ENCODE peak calls at places on chromosomes 3 and 15, in seven cellular contexts. I, W, D, U, T, B and G are unnamed samples.

GRCh38 chr3:110856916-110857315 is 214.7 kb upstream of the NECTIN3 start:
- DNase-seq in W (no peak), I (no peak), T (no peak), D (no peak), B (no peak), U (no peak), G (no peak)

GRCh38 chr3:139457066-139457465 is 19.2 kb downstream of the RBP2 start:
- DNase-seq in W (no peak), T (no peak), D (no peak), U (no peak), B (no peak), I (peak; percentile 11), G (no peak)

GRCh38 chr3:192727032-192727847 is at the start of gene FGF12:
- DNase-seq in B (peak; percentile 96), T (peak; percentile 32), W (no peak), I (peak; percentile 11), U (no peak), D (no peak), G (peak; percentile 22)

GRCh38 chr3:160444411-160444810 is 5.2 kb downstream of the TRIM59 start:
- DNase-seq in D (no peak), B (no peak), T (no peak), I (peak; percentile 14), W (no peak), U (no peak), G (no peak)

GRCh38 chr15:89912674-89913396 is at the start of gene ARPIN:
- DNase-seq in D (no peak), U (peak; percentile 64), T (no peak), B (peak; percentile 68), I (peak; percentile 64), W (no peak), G (no peak)

GRCh38 chr3:171875923-171876412 is 32.8 kb downstream of the TMEM212 start:
- DNase-seq in U (peak; percentile 52), T (peak; percentile 43), W (no peak), D (no peak), I (peak; percentile 58), B (no peak), G (no peak)

GRCh38 chr15:37771462-37771861 is 163.0 kb upstream of the TMCO5A start:
- DNase-seq in T (no peak), W (no peak), I (peak; percentile 74), D (no peak), U (no peak), B (no peak), G (no peak)

GRCh38 chr3:59191651-59192050 is 141.8 kb upstream of the CFAP20DC start:
- DNase-seq in I (no peak), T (no peak), W (no peak), U (no peak), D (no peak), B (no peak), G (no peak)

GRCh38 chr3:30342319-30343060 is 263.9 kb upstream of the TGFBR2 start:
- DNase-seq in W (no peak), I (peak; percentile 97), B (peak; percentile 68), D (no peak), T (peak; percentile 85), U (peak; percentile 90), G (no peak)

GRCh38 chr15:74322558-74323180 is 44.8 kb downstream of the CYP11A1 start:
- DNase-seq in D (peak; percentile 81), B (peak; percentile 77), U (peak; percentile 66), T (peak; percentile 14), I (peak; percentile 62), W (peak; percentile 57), G (peak; percentile 41)

GRCh38 chr3:80643421-80643820 is 875.6 kb upstream of the ROBO1 start:
- DNase-seq in W (no peak), B (no peak), D (no peak), U (no peak), T (no peak), I (no peak), G (no peak)

GRCh38 chr15:39581501-39582285 is 814 bp downstream of the THBS1 start:
- DNase-seq in D (no peak), U (peak; percentile 75), T (no peak), B (peak; percentile 83), I (peak; percentile 74), W (no peak), G (no peak)

GRCh38 chr3:31448035-31448881 is 84.5 kb upstream of the STT3B start:
- DNase-seq in I (peak; percentile 7), B (peak; percentile 72), W (no peak), T (no peak), U (no peak), D (peak; percentile 46), G (no peak)

GRCh38 chr15:73518180-73518862 is 75.4 kb downstream of the REC114 start:
- DNase-seq in T (no peak), D (no peak), W (no peak), B (peak; percentile 65), I (no peak), U (no peak), G (no peak)

GRCh38 chr3:126519506-126520455 is 2.2 kb upstream of the UROC1 start:
- DNase-seq in U (no peak), W (no peak), I (no peak), B (no peak), D (peak; percentile 47), T (no peak), G (no peak)

GRCh38 chr15:68434021-68434420 is 2.1 kb upstream of the ITGA11 start:
- DNase-seq in I (no peak), W (peak; percentile 3), T (no peak), D (peak; percentile 26), B (no peak), U (no peak), G (no peak)

GRCh38 chr3:8622873-8623725 is 21.5 kb downstream of the SSUH2 start:
- DNase-seq in B (peak; percentile 90), U (peak; percentile 70), I (peak; percentile 68), T (peak; percentile 61), W (peak; percentile 30), D (peak; percentile 55), G (peak; percentile 53)

GRCh38 chr15:74519311-74519710 is 21.7 kb upstream of the ARID3B start:
- DNase-seq in U (no peak), I (peak; percentile 44), T (no peak), B (no peak), D (no peak), W (no peak), G (no peak)

GRCh38 chr3:186237915-186238314 is 124.1 kb downstream of the DGKG start:
- DNase-seq in I (no peak), U (no peak), T (no peak), D (no peak), W (no peak), B (no peak), G (no peak)

GRCh38 chr3:159848348-159849118 is 140.1 kb upstream of the IL12A start:
- DNase-seq in B (no peak), I (no peak), T (no peak), D (no peak), U (no peak), W (no peak), G (no peak)

GRCh38 chr15:61657461-61657860 is 402.8 kb downstream of the VPS13C start:
- DNase-seq in I (no peak), D (no peak), T (no peak), W (no peak), U (no peak), B (no peak), G (no peak)

GRCh38 chr3:187368251-187368733 is at the start of gene RTP4:
- DNase-seq in I (peak; percentile 79), D (peak; percentile 61), B (no peak), W (peak; percentile 31), T (peak; percentile 50), U (peak; percentile 42), G (no peak)

GRCh38 chr3:155876537-155876936 is 6.1 kb downstream of the GMPS start:
- DNase-seq in U (no peak), B (no peak), W (no peak), T (no peak), D (no peak), I (no peak), G (no peak)

GRCh38 chr3:113531826-113532697 is at the start of gene SIDT1:
- DNase-seq in B (peak; percentile 10), W (peak; percentile 73), T (peak; percentile 17), D (peak; percentile 87), U (peak; percentile 67), I (peak; percentile 23), G (no peak)

GRCh38 chr3:161038725-161039124 is 66.4 kb downstream of the B3GALNT1 start:
- DNase-seq in T (peak; percentile 33), U (no peak), B (no peak), D (no peak), I (peak; percentile 3), W (no peak), G (no peak)

GRCh38 chr15:47661661-47662180 is 55.6 kb upstream of the SEMA6D start:
- DNase-seq in U (no peak), D (no peak), B (no peak), T (no peak), W (no peak), I (no peak), G (no peak)

GRCh38 chr3:184257083-184257915 is 4.1 kb downstream of the CAMK2N2 start:
- DNase-seq in B (no peak), I (no peak), U (no peak), D (no peak), W (no peak), T (no peak), G (no peak)

GRCh38 chr15:63597033-63597790 is at the start of gene FBXL22:
- DNase-seq in B (no peak), W (no peak), D (no peak), I (no peak), T (no peak), U (no peak), G (no peak)